ENCODE peak calls at places on chromosomes 5 and 9, in five cellular contexts. One of them, this sample, is unnamed.

GRCh38 chr9:94867842-94868312 is 141.4 kb downstream of the AOPEP start:
- DNase-seq in cardiac fibroblast: peak
- DNase-seq in PC-3: peak
- DNase-seq in stimulated activated CD8-positive, alpha-beta memory T cell treated with anti-CD3 and anti-CD28 coated beads, Interleukin-12 subunit alpha, Interleukin-12 subunit beta, amount 100 ng/mL, for 4 hours: no peak
- DNase-seq in naive thymus-derived CD8-positive, alpha-beta T cell: no peak
- DNase-seq in this sample: peak

GRCh38 chr5:16483361-16483760 is 17.8 kb upstream of the ZNF622 start:
- DNase-seq in cardiac fibroblast: no peak
- DNase-seq in PC-3: peak
- DNase-seq in stimulated activated CD8-positive, alpha-beta memory T cell treated with anti-CD3 and anti-CD28 coated beads, Interleukin-12 subunit alpha, Interleukin-12 subunit beta, amount 100 ng/mL, for 4 hours: no peak
- DNase-seq in naive thymus-derived CD8-positive, alpha-beta T cell: no peak
- DNase-seq in this sample: peak

GRCh38 chr5:114450516-114450909 is 88.6 kb downstream of the KCNN2 start:
- DNase-seq in cardiac fibroblast: peak
- DNase-seq in PC-3: peak
- DNase-seq in stimulated activated CD8-positive, alpha-beta memory T cell treated with anti-CD3 and anti-CD28 coated beads, Interleukin-12 subunit alpha, Interleukin-12 subunit beta, amount 100 ng/mL, for 4 hours: no peak
- DNase-seq in naive thymus-derived CD8-positive, alpha-beta T cell: no peak
- DNase-seq in this sample: peak

GRCh38 chr5:68714810-68715209 is 379.0 kb upstream of the SLC30A5 start:
- DNase-seq in cardiac fibroblast: no peak
- DNase-seq in PC-3: no peak
- DNase-seq in stimulated activated CD8-positive, alpha-beta memory T cell treated with anti-CD3 and anti-CD28 coated beads, Interleukin-12 subunit alpha, Interleukin-12 subunit beta, amount 100 ng/mL, for 4 hours: no peak
- DNase-seq in naive thymus-derived CD8-positive, alpha-beta T cell: no peak
- DNase-seq in this sample: no peak

GRCh38 chr9:77946969-77947368 is 84.6 kb downstream of the GNAQ start:
- DNase-seq in cardiac fibroblast: no peak
- DNase-seq in PC-3: peak
- DNase-seq in stimulated activated CD8-positive, alpha-beta memory T cell treated with anti-CD3 and anti-CD28 coated beads, Interleukin-12 subunit alpha, Interleukin-12 subunit beta, amount 100 ng/mL, for 4 hours: no peak
- DNase-seq in naive thymus-derived CD8-positive, alpha-beta T cell: no peak
- DNase-seq in this sample: no peak

GRCh38 chr9:91223000-91223399 is 138.7 kb downstream of the AUH start:
- DNase-seq in cardiac fibroblast: no peak
- DNase-seq in PC-3: no peak
- DNase-seq in stimulated activated CD8-positive, alpha-beta memory T cell treated with anti-CD3 and anti-CD28 coated beads, Interleukin-12 subunit alpha, Interleukin-12 subunit beta, amount 100 ng/mL, for 4 hours: no peak
- DNase-seq in naive thymus-derived CD8-positive, alpha-beta T cell: no peak
- DNase-seq in this sample: no peak

GRCh38 chr9:78000221-78000620 is 31.4 kb downstream of the GNAQ start:
- DNase-seq in cardiac fibroblast: no peak
- DNase-seq in PC-3: no peak
- DNase-seq in stimulated activated CD8-positive, alpha-beta memory T cell treated with anti-CD3 and anti-CD28 coated beads, Interleukin-12 subunit alpha, Interleukin-12 subunit beta, amount 100 ng/mL, for 4 hours: no peak
- DNase-seq in naive thymus-derived CD8-positive, alpha-beta T cell: no peak
- DNase-seq in this sample: no peak

GRCh38 chr5:155154973-155155372 is 141.4 kb downstream of the KIF4B start:
- DNase-seq in cardiac fibroblast: no peak
- DNase-seq in PC-3: no peak
- DNase-seq in stimulated activated CD8-positive, alpha-beta memory T cell treated with anti-CD3 and anti-CD28 coated beads, Interleukin-12 subunit alpha, Interleukin-12 subunit beta, amount 100 ng/mL, for 4 hours: no peak
- DNase-seq in naive thymus-derived CD8-positive, alpha-beta T cell: no peak
- DNase-seq in this sample: no peak

GRCh38 chr5:38556115-38556598 is 289 bp downstream of the LIFR start:
- DNase-seq in cardiac fibroblast: no peak
- DNase-seq in PC-3: no peak
- DNase-seq in stimulated activated CD8-positive, alpha-beta memory T cell treated with anti-CD3 and anti-CD28 coated beads, Interleukin-12 subunit alpha, Interleukin-12 subunit beta, amount 100 ng/mL, for 4 hours: no peak
- DNase-seq in naive thymus-derived CD8-positive, alpha-beta T cell: no peak
- DNase-seq in this sample: peak

This sample was measured in DMS53.